ENCODE peak calls at places on chromosomes 11 and 22, in eight cellular contexts. W, F, R, Q, O, I, D and P are unnamed samples.

GRCh38 chr11:87459351-87459750 is 421.6 kb downstream of the TMEM135 start:
- DNase-seq in W (no peak), F (no peak), R (no peak), Q (no peak), O (no peak), I (no peak), D (no peak), P (no peak)

GRCh38 chr11:100467821-100468508 is 219.1 kb upstream of the ARHGAP42 start:
- DNase-seq in W (no peak), F (no peak), R (no peak), Q (no peak), O (no peak), I (no peak), D (no peak), P (no peak)

GRCh38 chr11:27213232-27213660 is 149.8 kb downstream of the CCDC34 start:
- DNase-seq in W (no peak), F (no peak), R (no peak), Q (peak), O (no peak), I (no peak), D (no peak), P (no peak)

GRCh38 chr22:40855960-40856512 is 403 bp downstream of the ST13 start:
- DNase-seq in W (peak), F (peak), R (no peak), Q (peak), O (peak), I (no peak), D (no peak), P (no peak)

GRCh38 chr11:77200869-77201268 is 72.8 kb downstream of the MYO7A start:
- DNase-seq in W (no peak), F (no peak), R (no peak), Q (no peak), O (no peak), I (peak), D (no peak), P (peak)

GRCh38 chr11:109819410-109819809 is 273.8 kb upstream of the ZC3H12C start:
- DNase-seq in W (no peak), F (no peak), R (no peak), Q (no peak), O (no peak), I (no peak), D (no peak), P (no peak)

GRCh38 chr11:20131744-20132666 is 28.3 kb downstream of the DBX1 start:
- DNase-seq in W (peak), F (peak), R (no peak), Q (peak), O (peak), I (peak), D (peak), P (peak)

GRCh38 chr11:116396332-116396731 is 376.5 kb downstream of the BUD13 start:
- DNase-seq in W (no peak), F (no peak), R (no peak), Q (no peak), O (no peak), I (no peak), D (no peak), P (no peak)

GRCh38 chr22:32788884-32789624 is 12.5 kb upstream of the TIMP3 start:
- DNase-seq in W (no peak), F (no peak), R (no peak), Q (peak), O (peak), I (no peak), D (no peak), P (no peak)

DNA sequence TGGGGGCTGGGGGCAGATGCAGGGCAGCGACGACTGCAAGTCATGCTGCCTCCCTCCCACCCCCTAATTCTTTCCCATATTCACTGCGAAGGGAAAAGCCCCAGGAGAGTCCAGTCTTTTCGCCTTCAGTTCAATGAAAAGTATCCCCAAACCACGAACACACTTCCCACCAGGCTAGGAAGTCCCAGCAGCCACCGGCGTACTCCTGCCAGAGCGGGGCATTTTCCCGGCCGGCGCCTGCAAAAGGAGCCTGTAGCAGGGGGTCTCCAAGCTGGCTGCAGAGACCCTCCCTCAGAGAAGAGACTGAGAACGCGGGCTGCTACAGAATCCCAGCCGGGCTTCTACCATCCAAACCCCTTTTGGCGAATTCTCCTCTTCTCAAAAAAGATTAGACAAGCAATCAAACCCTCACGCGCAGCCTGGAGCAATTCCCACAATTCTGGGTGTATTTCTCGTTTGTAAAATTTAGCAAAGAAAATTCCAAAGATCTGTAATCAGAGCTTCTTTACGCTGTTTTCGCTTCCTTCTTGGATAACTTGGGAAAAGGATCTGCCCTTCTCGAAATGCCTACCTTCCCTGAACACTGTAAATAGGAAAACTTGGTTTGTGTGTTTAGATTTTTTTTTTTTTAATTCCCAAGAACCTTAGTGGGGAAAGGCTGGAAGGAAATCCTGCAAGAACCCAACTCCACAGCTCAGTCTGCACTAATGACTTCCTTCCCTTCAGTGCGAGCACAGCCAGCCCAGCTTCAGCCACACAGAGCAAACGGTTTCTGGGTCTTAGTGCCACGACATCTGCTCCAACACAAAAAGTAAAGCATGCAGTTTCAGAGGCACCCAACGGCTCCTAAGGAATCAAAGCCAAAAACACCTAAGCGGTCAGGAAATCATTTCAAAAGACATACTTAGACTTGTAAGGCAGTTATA is 236.4 kb downstream of the TTC28 start:
- DNase-seq in W (peak), F (peak), R (no peak), Q (peak), O (peak), I (peak), D (no peak), P (peak)
- TF ChIP-seq POLR2A in W (no peak), F (no peak), R (no peak), Q (no peak), O (no peak), I (peak), D (no peak), P (no peak)

GRCh38 chr22:39535302-39535805 is 2.8 kb upstream of the RPS19BP1 start:
- DNase-seq in W (no peak), F (no peak), R (no peak), Q (no peak), O (no peak), I (no peak), D (no peak), P (no peak)

GRCh38 chr22:39536711-39537110 is 4.2 kb upstream of the RPS19BP1 start:
- DNase-seq in W (no peak), F (no peak), R (no peak), Q (no peak), O (no peak), I (no peak), D (no peak), P (no peak)

GRCh38 chr22:39534092-39534506 is 1.6 kb upstream of the RPS19BP1 start:
- DNase-seq in W (no peak), F (no peak), R (no peak), Q (no peak), O (no peak), I (no peak), D (no peak), P (no peak)

GRCh38 chr22:39535831-39536449 is 3.4 kb upstream of the RPS19BP1 start:
- DNase-seq in W (no peak), F (no peak), R (no peak), Q (no peak), O (no peak), I (no peak), D (no peak), P (no peak)

GRCh38 chr22:39534591-39535301 is 2.2 kb upstream of the RPS19BP1 start:
- DNase-seq in W (peak), F (peak), R (no peak), Q (peak), O (peak), I (peak), D (peak), P (peak)
- TF ChIP-seq POLR2A in W (no peak), F (no peak), R (no peak), Q (no peak), O (no peak), I (no peak), D (no peak), P (no peak)

GRCh38 chr11:63613517-63614135 is 607 bp downstream of the PLAAT3 start:
- DNase-seq in W (no peak), F (peak), R (no peak), Q (no peak), O (peak), I (peak), D (peak), P (peak)
- TF ChIP-seq POLR2A in W (no peak), F (no peak), R (no peak), Q (no peak), O (peak), I (no peak), D (no peak), P (no peak)

DNA sequence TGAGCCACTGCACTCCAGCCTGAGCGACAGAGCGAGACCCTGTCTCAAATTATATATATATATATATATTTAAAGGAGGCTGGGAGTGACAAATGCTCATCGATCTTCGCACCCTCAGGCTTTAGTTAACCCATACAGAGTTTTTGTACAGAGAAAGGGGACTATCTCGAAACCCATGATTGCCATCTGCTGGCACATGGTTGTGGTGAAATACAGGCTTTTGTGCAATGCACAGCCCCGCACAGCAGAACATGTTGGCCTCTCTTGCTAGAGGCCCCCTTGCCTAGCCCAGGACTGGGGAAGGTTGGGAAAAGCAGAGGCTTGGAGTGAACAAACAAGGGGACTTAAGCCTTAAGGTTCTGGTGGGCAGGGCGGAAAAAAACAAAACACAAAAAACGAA is 3.6 kb downstream of the MYBPC3 start:
- DNase-seq in W (peak), F (no peak), R (no peak), Q (peak), O (no peak), I (peak), D (peak), P (no peak)
- TF ChIP-seq POLR2A in W (no peak), F (no peak), R (no peak), Q (no peak), O (no peak), I (no peak), D (no peak), P (no peak)

GRCh38 chr11:6468712-6469495 is 4.8 kb downstream of the TRIM3 start:
- DNase-seq in W (peak), F (peak), R (no peak), Q (peak), O (peak), I (peak), D (no peak), P (peak)
- TF ChIP-seq POLR2A in W (no peak), F (peak), R (no peak), Q (no peak), O (no peak), I (no peak), D (no peak), P (no peak)

GRCh38 chr11:57335343-57336110 is at the start of gene SSRP1:
- DNase-seq in W (peak), F (peak), R (peak), Q (peak), O (peak), I (peak), D (peak), P (peak)
- TF ChIP-seq POLR2A in W (peak), F (peak), R (no peak), Q (peak), O (no peak), I (peak), D (peak), P (peak)

GRCh38 chr11:65637794-65638317 is at the start of gene SIPA1:
- DNase-seq in W (peak), F (peak), R (no peak), Q (peak), O (peak), I (peak), D (peak), P (peak)
- TF ChIP-seq POLR2A in W (peak), F (peak), R (no peak), Q (no peak), O (no peak), I (peak), D (peak), P (peak)

GRCh38 chr11:65151500-65151899 is 17.2 kb upstream of the SYVN1 start:
- DNase-seq in W (no peak), F (no peak), R (no peak), Q (no peak), O (no peak), I (no peak), D (no peak), P (peak)

GRCh38 chr11:65147352-65148075 is 13.2 kb upstream of the SYVN1 start:
- DNase-seq in W (no peak), F (no peak), R (no peak), Q (no peak), O (no peak), I (no peak), D (no peak), P (no peak)

GRCh38 chr11:65148657-65149056 is 14.3 kb upstream of the SYVN1 start:
- DNase-seq in W (no peak), F (no peak), R (no peak), Q (no peak), O (peak), I (no peak), D (no peak), P (peak)

GRCh38 chr11:65152157-65152556 is 17.8 kb upstream of the SYVN1 start:
- DNase-seq in W (no peak), F (no peak), R (no peak), Q (no peak), O (no peak), I (no peak), D (no peak), P (no peak)

GRCh38 chr11:65150513-65151271 is 16.4 kb upstream of the SYVN1 start:
- DNase-seq in W (peak), F (peak), R (no peak), Q (peak), O (peak), I (peak), D (peak), P (peak)
- TF ChIP-seq POLR2A in W (no peak), F (peak), R (no peak), Q (no peak), O (no peak), I (no peak), D (peak), P (no peak)

GRCh38 chr22:36249160-36249559 is 3.8 kb upstream of the APOL1 start:
- DNase-seq in W (no peak), F (no peak), R (no peak), Q (no peak), O (no peak), I (no peak), D (no peak), P (no peak)

GRCh38 chr22:36253523-36254490 is 874 bp downstream of the APOL1 start:
- DNase-seq in W (no peak), F (no peak), R (no peak), Q (no peak), O (peak), I (peak), D (no peak), P (peak)

GRCh38 chr22:36256474-36256873 is 3.5 kb downstream of the APOL1 start:
- DNase-seq in W (no peak), F (no peak), R (no peak), Q (peak), O (no peak), I (no peak), D (no peak), P (no peak)

GRCh38 chr22:36257308-36257707 is 4.4 kb downstream of the APOL1 start:
- DNase-seq in W (no peak), F (no peak), R (no peak), Q (no peak), O (no peak), I (peak), D (no peak), P (no peak)

DNA sequence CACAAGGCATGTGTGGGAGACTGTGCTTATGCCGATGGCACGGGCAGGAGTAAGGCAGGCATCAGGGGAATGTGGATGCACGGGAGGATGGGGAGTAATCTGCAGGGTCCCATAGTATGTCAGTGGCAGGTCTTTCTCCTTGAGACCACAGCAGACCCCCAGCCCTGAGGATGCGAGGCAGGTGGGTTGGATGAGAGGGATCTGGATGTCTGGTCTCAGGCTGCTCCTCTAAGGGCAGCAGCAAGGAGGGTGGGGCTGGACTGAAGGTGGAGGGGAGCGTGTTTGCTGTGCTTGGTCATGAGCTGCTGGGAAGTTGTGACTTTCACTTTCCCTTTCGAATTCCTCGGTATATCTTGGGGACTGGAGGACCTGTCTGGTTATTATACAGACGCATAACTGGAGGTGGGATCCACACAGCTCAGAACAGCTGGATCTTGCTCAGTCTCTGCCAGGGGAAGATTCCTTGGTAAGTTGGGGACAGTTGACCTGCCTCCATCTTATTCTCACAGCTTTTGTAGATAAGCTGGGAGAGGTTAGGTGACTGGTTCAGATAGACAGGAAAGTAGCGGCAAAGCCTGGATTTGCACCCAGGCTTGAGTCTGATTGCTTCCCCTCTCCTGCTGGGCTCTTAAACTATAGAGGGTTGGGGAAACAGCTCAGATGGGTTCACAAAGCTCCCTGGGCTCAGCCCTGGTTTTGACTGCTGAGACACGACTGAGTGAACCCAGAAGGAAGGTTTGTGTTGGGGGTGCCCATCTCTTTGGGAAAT is at the start of gene APOL1:
- DNase-seq in W (peak), F (peak), R (no peak), Q (peak), O (peak), I (peak), D (no peak), P (peak)
- TF ChIP-seq POLR2A in W (no peak), F (peak), R (no peak), Q (no peak), O (no peak), I (peak), D (no peak), P (peak)